ENCODE peak calls at places on chromosomes 13 and 19, in five cellular contexts. R is fibroblast of lung, U is fibroblast of the aortic adventitia, O is IMR-90, K is C1 segment of cervical spinal cord. Q is an unnamed sample.

GRCh38 chr13:76764429-76764828 is 121.8 kb downstream of the KCTD12 start:
- DNase-seq in U (peak; percentile 84), K (no peak), R (peak; percentile 10), O (peak; percentile 10), Q (no peak)

GRCh38 chr13:24192036-24192810 is 31.7 kb downstream of the SPATA13 start:
- DNase-seq in U (no peak), O (no peak), R (no peak), K (no peak), Q (no peak)

GRCh38 chr19:1252221-1252817 is 3.9 kb downstream of the MIDN start:
- DNase-seq in K (peak; percentile 92), R (peak; percentile 96), O (peak; percentile 88), U (peak; percentile 99), Q (peak; percentile 94)

GRCh38 chr19:34484328-34484727 is 2.8 kb downstream of the WTIP start:
- DNase-seq in O (no peak), U (no peak), K (no peak), R (no peak), Q (no peak)

GRCh38 chr19:900302-901111 is 7.2 kb downstream of the RNU6-9 start:
- DNase-seq in U (no peak), R (no peak), O (no peak), K (no peak), Q (no peak)

GRCh38 chr19:53864308-53864836 is 3.3 kb upstream of the MYADM start:
- DNase-seq in K (no peak), O (no peak), R (no peak), U (no peak), Q (no peak)

GRCh38 chr19:17475541-17476115 is 5.3 kb downstream of the SLC27A1 start:
- DNase-seq in U (peak; percentile 37), O (peak; percentile 61), K (peak; percentile 73), R (peak; percentile 75), Q (peak; percentile 48)

GRCh38 chr19:6059396-6059947 is 50.8 kb downstream of the RFX2 start:
- DNase-seq in U (no peak), K (no peak), R (no peak), O (no peak), Q (no peak)

GRCh38 chr19:45901912-45902650 is at the start of gene MYPOP:
- DNase-seq in K (no peak), U (no peak), O (no peak), R (no peak), Q (peak; percentile 25)

GRCh38 chr19:50791594-50792245 is 1.5 kb downstream of the ACP4 start:
- DNase-seq in O (no peak), K (no peak), R (no peak), U (no peak), Q (no peak)

GRCh38 chr13:42758515-42758914 is 22.9 kb upstream of the FAM216B start:
- DNase-seq in R (no peak), U (no peak), K (no peak), O (no peak), Q (no peak)

GRCh38 chr19:7415163-7415856 is 66.6 kb downstream of the ARHGEF18 start:
- DNase-seq in K (no peak), U (peak; percentile 22), O (peak; percentile 86), R (peak; percentile 85), Q (peak; percentile 18)

GRCh38 chr13:36709136-36709895 is 35.5 kb downstream of the SERTM1 start:
- DNase-seq in U (peak; percentile 22), R (peak; percentile 35), O (no peak), K (no peak), Q (peak; percentile 74)

GRCh38 chr13:77477299-77477848 is 58.1 kb upstream of the SCEL start:
- DNase-seq in K (no peak), U (no peak), R (peak; percentile 27), O (no peak), Q (no peak)

GRCh38 chr13:42751693-42752092 is 29.7 kb upstream of the FAM216B start:
- DNase-seq in K (no peak), O (no peak), R (no peak), U (no peak), Q (no peak)

GRCh38 chr13:111845621-111846351 is 221.2 kb upstream of the SOX1 start:
- DNase-seq in U (no peak), K (no peak), O (no peak), R (no peak), Q (no peak)

GRCh38 chr19:5943623-5944022 is 29.6 kb downstream of the CAPS start:
- DNase-seq in K (no peak), U (peak; percentile 55), O (peak; percentile 82), R (peak; percentile 52), Q (peak; percentile 28)

GRCh38 chr13:51324714-51325440 is 14.6 kb upstream of the SERPINE3 start:
- DNase-seq in R (no peak), O (no peak), K (no peak), U (no peak), Q (no peak)

GRCh38 chr19:1906985-1907562 is 1.9 kb downstream of the ADAT3 start:
- DNase-seq in R (no peak), K (no peak), O (no peak), U (no peak), Q (no peak)